ENCODE peak calls at places on chromosomes 4 and X, in four cellular contexts. B is choroid plexus epithelial cell, V is fibroblast of mammary gland, A is PC-3. S is an unnamed sample.

GRCh38 chr4:180794352-180794751 is 1448.8 kb upstream of the TENM3 start:
- DNase-seq in B (no peak), V (no peak), A (no peak), S (no peak)

GRCh38 chr4:24547979-24548378 is 36.4 kb downstream of the DHX15 start:
- DNase-seq in B (no peak), V (no peak), A (no peak), S (no peak)

GRCh38 chr4:76867880-76868655 is 29.9 kb downstream of the SOWAHB start:
- DNase-seq in B (no peak), V (no peak), A (no peak), S (peak; percentile 44)

GRCh38 chrX:3527811-3528210 is 181.4 kb upstream of the MXRA5 start:
- DNase-seq in B (no peak), V (peak; percentile 39), A (no peak), S (no peak)

GRCh38 chrX:130916636-130917422 is 13.8 kb upstream of the ENOX2 start:
- DNase-seq in B (peak; percentile 66), V (peak; percentile 64), A (peak; percentile 42), S (peak; percentile 37)

GRCh38 chr4:56959064-56959463 is 18.3 kb downstream of the NOA1 start:
- DNase-seq in B (peak; percentile 24), V (no peak), A (peak; percentile 19), S (no peak)

GRCh38 chrX:71052721-71053120 is 15.4 kb downstream of the SNX12 start:
- DNase-seq in B (peak; percentile 0), V (no peak), A (no peak), S (no peak)

GRCh38 chr4:109301691-109302365 is 630 bp downstream of the COL25A1 start:
- DNase-seq in B (peak; percentile 2), V (no peak), A (no peak), S (no peak)

GRCh38 chr4:56434599-56435000 is 815 bp downstream of the PPAT start:
- DNase-seq in B (peak; percentile 76), V (peak; percentile 58), A (no peak), S (no peak)

GRCh38 chrX:115940888-115941332 is 229.6 kb upstream of the AGTR2 start:
- DNase-seq in B (peak; percentile 3), V (peak; percentile 43), A (peak; percentile 81), S (peak; percentile 94)

GRCh38 chr4:155964016-155964891 is 10.6 kb upstream of the CTSO start:
- DNase-seq in B (peak; percentile 13), V (peak; percentile 73), A (no peak), S (no peak)

GRCh38 chr4:162461952-162462351 is 298.2 kb upstream of the FSTL5 start:
- DNase-seq in B (peak; percentile 37), V (no peak), A (peak; percentile 25), S (no peak)

GRCh38 chrX:68647156-68647957 is at the start of gene STARD8:
- DNase-seq in B (peak; percentile 23), V (peak; percentile 52), A (peak; percentile 60), S (peak; percentile 41)

GRCh38 chr4:47968847-47969246 is 47.6 kb downstream of the CNGA1 start:
- DNase-seq in B (no peak), V (no peak), A (peak; percentile 26), S (no peak)

GRCh38 chr4:24876431-24876830 is 36.4 kb downstream of the CCDC149 start:
- DNase-seq in B (no peak), V (no peak), A (no peak), S (no peak)

GRCh38 chrX:46218373-46218772 is 326.8 kb downstream of the ZNF674 start:
- DNase-seq in B (no peak), V (no peak), A (no peak), S (no peak)

GRCh38 chr4:2791518-2792395 is 1.1 kb upstream of the SH3BP2 start:
- DNase-seq in B (no peak), V (no peak), A (no peak), S (peak; percentile 12)
- H3K4me3 ChIP-seq in B (no peak overlapping the region), V (no peak overlapping the region), A (no peak overlapping the region), S (no peak overlapping the region)

DNA sequence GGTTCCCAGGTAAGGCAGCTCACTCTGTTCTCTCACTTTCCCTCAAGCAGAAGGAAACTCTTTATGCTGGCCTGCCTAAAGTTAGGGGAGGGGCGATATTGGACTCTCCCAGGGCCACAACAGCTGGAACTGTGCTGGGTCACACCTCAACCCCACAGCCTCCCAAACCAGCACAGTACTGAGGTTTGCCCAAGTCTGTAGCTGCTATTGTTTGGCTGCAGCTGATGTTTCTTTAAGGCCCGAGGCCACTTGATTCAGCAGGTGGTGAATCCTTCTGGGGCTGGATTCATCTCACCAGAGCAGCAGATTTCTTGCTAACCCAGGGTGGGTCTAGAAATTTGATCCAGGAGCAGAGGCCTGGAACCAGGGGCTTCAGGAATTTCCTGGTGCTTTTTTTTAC is 544.6 kb upstream of the NDST4 start:
- DNase-seq in B (no peak), V (no peak), A (no peak), S (no peak)
- TF ChIP-seq CTCF in B (no peak), V (no peak), A (no peak), S (no peak)

GRCh38 chr4:40193018-40193571 is 3.7 kb upstream of the RHOH start:
- DNase-seq in B (no peak), V (no peak), A (no peak), S (no peak)

GRCh38 chr4:40193578-40193977 is 3.3 kb upstream of the RHOH start:
- DNase-seq in B (no peak), V (no peak), A (no peak), S (peak; percentile 22)

GRCh38 chr4:40195182-40196177 is 1.4 kb upstream of the RHOH start:
- DNase-seq in B (no peak), V (no peak), A (no peak), S (no peak)

GRCh38 chr4:40196260-40196659 is 571 bp upstream of the RHOH start:
- DNase-seq in B (no peak), V (no peak), A (no peak), S (no peak)

GRCh38 chr4:40194602-40195161 is 2.1 kb upstream of the RHOH start:
- DNase-seq in B (peak; percentile 88), V (no peak), A (no peak), S (no peak)
- H3K4me3 ChIP-seq in B (peak overlapping the region; percentile 25), V (no peak overlapping the region), A (no peak overlapping the region), S (no peak overlapping the region)

GRCh38 chr4:41160010-41160789 is 54.1 kb downstream of the APBB2 start:
- DNase-seq in B (peak; percentile 90), V (peak; percentile 97), A (peak; percentile 89), S (peak; percentile 38)
- TF ChIP-seq CTCF in B (no peak), V (no peak), A (no peak), S (no peak)

GRCh38 chrX:22409418-22409817 is 136.7 kb downstream of the CBLL2 start:
- DNase-seq in B (no peak), V (no peak), A (no peak), S (no peak)
- H3K4me3 ChIP-seq in B (no peak overlapping the region), V (no peak overlapping the region), A (no peak overlapping the region), S (no peak overlapping the region)

GRCh38 chrX:7316280-7316679 is 168.3 kb upstream of the PUDP start:
- DNase-seq in B (no peak), V (peak; percentile 51), A (peak; percentile 53), S (no peak)

GRCh38 chrX:7318246-7318645 is 170.3 kb upstream of the PUDP start:
- DNase-seq in B (no peak), V (peak; percentile 7), A (no peak), S (no peak)

GRCh38 chrX:7314425-7314824 is 166.5 kb upstream of the PUDP start:
- DNase-seq in B (no peak), V (no peak), A (no peak), S (no peak)

GRCh38 chrX:7316887-7317286 is 168.9 kb upstream of the PUDP start:
- DNase-seq in B (peak; percentile 24), V (peak; percentile 62), A (no peak), S (no peak)

GRCh38 chrX:7318661-7319060 is 170.7 kb upstream of the PUDP start:
- DNase-seq in B (no peak), V (no peak), A (peak; percentile 9), S (no peak)
- TF ChIP-seq CTCF in B (no peak), V (no peak), A (peak; percentile 31), S (peak; percentile 47)

S was measured in WERI-Rb-1.